ENCODE peak calls at places on chromosomes 11 and 22, in ten cellular contexts. R, N, V, S, K, Z, F, O, B and I are unnamed samples.

GRCh38 chr22:45998638-45999378 is 21.8 kb upstream of the WNT7B start:
- DNase-seq in B (no peak), S (peak), R (no peak), N (no peak), Z (peak), O (no peak), F (no peak), K (no peak), V (peak), I (peak)

GRCh38 chr11:6755303-6755952 is 16.3 kb downstream of the OR2AG2 start:
- DNase-seq in F (peak), N (peak), B (no peak), Z (no peak), S (no peak), O (peak), V (no peak), K (peak), R (no peak), I (peak)

GRCh38 chr11:27011560-27012253 is 17.8 kb downstream of the FIBIN start:
- DNase-seq in B (no peak), K (no peak), V (no peak), Z (no peak), O (no peak), F (no peak), R (no peak), S (no peak), N (no peak), I (no peak)

GRCh38 chr11:11849127-11849746 is 7.5 kb downstream of the USP47 start:
- DNase-seq in S (peak), B (peak), V (no peak), O (peak), F (peak), Z (peak), R (peak), K (peak), N (peak), I (peak)

GRCh38 chr11:68997124-68997994 is 15.7 kb downstream of the MRGPRF start:
- DNase-seq in S (peak), K (no peak), N (no peak), V (no peak), F (no peak), R (peak), O (no peak), B (no peak), Z (peak), I (no peak)

GRCh38 chr11:70672991-70673670 is 274.8 kb downstream of the CTTN start:
- DNase-seq in B (no peak), R (no peak), K (no peak), F (no peak), N (no peak), O (no peak), S (no peak), V (no peak), Z (peak), I (no peak)

GRCh38 chr11:117870176-117870952 is 6.1 kb downstream of the FXYD6 start:
- DNase-seq in K (no peak), O (no peak), S (no peak), R (no peak), Z (no peak), B (no peak), V (no peak), F (no peak), N (no peak), I (no peak)

GRCh38 chr11:7592706-7593105 is 78.9 kb downstream of the PPFIBP2 start:
- DNase-seq in F (no peak), V (no peak), O (peak), Z (peak), S (peak), R (peak), B (peak), K (peak), N (peak), I (peak)

GRCh38 chr11:32164836-32165235 is 74.0 kb downstream of the RCN1 start:
- DNase-seq in Z (no peak), B (no peak), S (no peak), F (no peak), V (no peak), N (no peak), K (no peak), O (no peak), R (no peak), I (no peak)

GRCh38 chr11:45373506-45373905 is 87.4 kb upstream of the SYT13 start:
- DNase-seq in S (no peak), F (no peak), N (no peak), V (no peak), Z (no peak), K (no peak), B (no peak), O (no peak), R (peak), I (no peak)

GRCh38 chr11:19713221-19714092 is 820 bp downstream of the NAV2 start:
- DNase-seq in V (peak), R (no peak), O (no peak), Z (peak), K (no peak), S (no peak), F (no peak), B (peak), N (no peak), I (peak)

GRCh38 chr22:38353142-38353629 is 36.0 kb upstream of the CSNK1E start:
- DNase-seq in S (peak), O (peak), F (peak), N (peak), V (peak), Z (peak), K (peak), R (peak), B (peak), I (peak)

GRCh38 chr22:19431641-19432091 is at the start of gene HIRA:
- DNase-seq in K (peak), Z (peak), F (peak), N (peak), R (peak), B (peak), S (peak), O (peak), V (peak), I (peak)

GRCh38 chr22:19429950-19430889 is 1.3 kb downstream of the HIRA start:
- DNase-seq in V (no peak), B (peak), N (peak), K (peak), S (peak), F (no peak), R (no peak), O (peak), Z (peak), I (no peak)

GRCh38 chr22:19434829-19435580 is 2.7 kb downstream of the MRPL40 start:
- DNase-seq in B (no peak), V (no peak), R (no peak), N (no peak), K (no peak), F (no peak), Z (no peak), O (no peak), S (no peak), I (no peak)

GRCh38 chr22:19432092-19432844 is at the start of gene MRPL40:
- DNase-seq in B (peak), Z (peak), F (peak), O (peak), K (peak), S (peak), V (peak), N (peak), R (peak), I (peak)

DNA sequence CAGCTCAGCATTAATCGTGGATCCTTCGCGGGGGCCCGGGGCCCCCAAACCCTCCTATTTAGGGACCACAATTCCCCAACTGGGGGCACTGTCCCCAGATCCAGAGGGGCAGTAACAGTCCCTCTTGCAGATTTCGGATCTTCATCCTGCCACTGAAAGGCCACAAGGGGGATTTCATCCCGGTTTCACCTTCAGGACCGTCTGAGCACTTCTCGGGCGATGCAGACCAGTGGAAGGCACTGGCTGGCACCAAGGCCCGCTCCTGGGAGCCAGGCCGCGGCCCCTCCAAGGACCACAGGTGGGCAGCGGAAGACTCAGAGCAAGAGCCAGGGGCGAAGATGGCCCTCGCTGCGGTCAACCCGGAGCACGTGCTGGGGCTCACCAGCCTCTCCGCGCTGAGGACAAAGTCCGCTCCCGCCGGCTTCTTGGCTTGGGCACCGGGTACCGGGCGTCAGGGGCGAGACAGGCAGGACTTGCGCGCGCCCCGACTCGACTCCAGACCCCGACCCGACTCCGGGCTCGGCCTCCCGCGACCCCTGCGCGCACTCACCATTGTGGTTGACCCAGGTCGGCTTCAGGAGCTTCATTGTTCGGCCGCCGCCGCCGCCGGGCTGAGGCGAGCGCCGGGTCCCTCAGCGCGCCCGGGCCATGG is 517 bp downstream of the HIRA start:
- DNase-seq in F (no peak), R (peak), Z (peak), V (peak), S (peak), K (peak), N (peak), B (peak), O (peak), I (peak)
- TF ChIP-seq CTCF in F (no peak), R (no peak), Z (no peak), V (no peak), S (no peak), K (no peak), N (peak), B (no peak), O (peak), I (no peak)

GRCh38 chr11:10450451-10451398 is 4.3 kb upstream of the AMPD3 start:
- DNase-seq in N (peak), K (peak), O (peak), R (no peak), Z (peak), F (peak), V (peak), B (peak), S (peak), I (peak)

GRCh38 chr11:10453261-10453660 is 1.8 kb upstream of the AMPD3 start:
- DNase-seq in K (no peak), B (no peak), O (peak), S (no peak), R (no peak), N (no peak), Z (no peak), V (no peak), F (no peak), I (no peak)

GRCh38 chr11:10452211-10452767 is 2.8 kb upstream of the AMPD3 start:
- DNase-seq in R (no peak), V (no peak), F (no peak), K (no peak), S (no peak), O (peak), B (no peak), Z (no peak), N (no peak), I (no peak)

GRCh38 chr11:10454506-10454901 is 560 bp upstream of the AMPD3 start:
- DNase-seq in Z (no peak), S (no peak), R (no peak), V (no peak), O (no peak), B (no peak), K (no peak), N (no peak), F (no peak), I (no peak)

GRCh38 chr11:10451399-10452116 is 3.5 kb upstream of the AMPD3 start:
- DNase-seq in F (no peak), N (no peak), V (no peak), K (no peak), Z (no peak), S (no peak), B (no peak), R (no peak), O (no peak), I (no peak)
- H3K4me3 ChIP-seq in F (peak), N (peak), V (peak), K (peak), Z (peak), S (peak), B (peak), R (peak), O (peak), I (peak)

GRCh38 chr11:9265211-9266131 is at the start of gene DENND5A:
- DNase-seq in S (peak), V (peak), K (peak), F (peak), Z (peak), N (peak), O (peak), B (peak), R (peak), I (peak)
- TF ChIP-seq CTCF in S (no peak), V (no peak), K (no peak), F (no peak), Z (no peak), N (no peak), O (no peak), B (no peak), R (no peak), I (no peak)

DNA sequence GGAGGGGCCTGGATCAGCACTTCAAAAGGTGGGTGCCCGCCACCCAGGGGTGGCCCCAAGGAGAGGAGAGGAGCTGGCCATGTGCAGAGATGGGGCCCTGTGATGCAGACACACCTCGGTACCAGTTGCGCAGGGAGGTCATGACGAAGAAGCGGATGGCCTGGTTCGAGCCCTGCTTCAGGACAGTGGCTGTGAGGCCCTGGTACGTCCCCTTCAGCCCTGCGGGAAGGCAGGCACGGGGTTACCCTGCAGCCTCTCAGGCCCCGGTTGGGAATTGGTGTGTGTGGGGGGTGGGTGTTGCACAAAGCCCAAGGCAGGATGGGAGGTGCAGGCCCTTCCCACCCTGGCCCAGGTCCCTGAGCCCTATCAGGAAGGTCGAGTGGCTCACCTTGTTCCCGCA is 1.8 kb downstream of the SLC25A1 start:
- DNase-seq in K (no peak), Z (no peak), B (no peak), R (no peak), N (no peak), V (no peak), S (no peak), O (no peak), F (no peak), I (no peak)
- H3K4me3 ChIP-seq in K (no peak), Z (peak), B (no peak), R (peak), N (peak), V (no peak), S (peak), O (peak), F (peak), I (no peak)

DNA sequence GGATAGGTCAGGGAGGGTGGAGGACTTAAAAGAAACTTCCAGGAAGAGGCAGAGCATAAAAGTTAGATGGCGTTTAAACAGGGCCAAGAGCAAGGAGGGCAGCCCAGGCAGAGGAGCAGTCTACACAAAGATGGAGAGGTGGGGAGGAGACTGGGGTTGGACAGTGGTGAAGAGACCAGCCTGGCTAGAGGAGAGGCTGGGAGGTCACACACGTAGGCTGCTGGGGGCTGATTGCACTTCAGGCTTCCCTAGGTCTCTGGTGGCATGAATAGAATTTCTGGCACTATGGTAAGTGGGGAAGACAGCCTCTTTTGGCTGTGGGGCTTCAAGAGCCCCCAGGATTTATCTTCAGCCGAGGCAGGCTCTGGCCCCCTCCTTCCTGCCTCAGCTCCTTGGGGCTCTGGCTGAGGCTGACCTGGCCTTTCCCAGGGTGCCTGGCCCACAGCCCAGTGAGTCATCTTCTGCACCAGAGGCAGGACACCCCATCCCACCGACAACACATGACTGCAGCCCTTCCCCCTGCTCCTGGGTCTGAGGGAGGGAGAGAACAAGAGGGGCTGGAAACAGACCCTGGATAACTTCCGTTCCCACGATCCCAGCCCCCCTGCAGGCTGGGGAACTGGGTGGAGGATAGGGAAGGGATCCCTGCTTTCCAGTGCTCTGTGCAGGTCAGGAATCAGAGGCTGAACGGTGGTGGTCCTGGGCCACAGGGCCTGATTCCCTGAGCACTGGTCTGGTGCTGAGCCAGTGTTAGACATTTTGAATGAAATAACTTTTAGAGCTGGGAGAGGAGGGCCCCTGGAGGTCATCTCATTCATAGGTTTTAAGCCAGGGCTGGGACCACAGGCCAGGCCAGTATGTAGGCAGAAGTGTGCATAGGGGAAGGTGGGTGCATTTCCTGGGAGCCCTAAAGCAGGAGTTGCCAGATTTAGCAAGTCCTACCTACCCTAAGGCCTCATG is 26.4 kb downstream of the ARHGEF17 start:
- DNase-seq in N (peak), O (peak), S (peak), V (peak), K (peak), R (peak), B (peak), Z (no peak), F (peak), I (peak)
- TF ChIP-seq CTCF in N (peak), O (no peak), S (no peak), V (no peak), K (no peak), R (peak), B (no peak), Z (no peak), F (no peak), I (no peak)

DNA sequence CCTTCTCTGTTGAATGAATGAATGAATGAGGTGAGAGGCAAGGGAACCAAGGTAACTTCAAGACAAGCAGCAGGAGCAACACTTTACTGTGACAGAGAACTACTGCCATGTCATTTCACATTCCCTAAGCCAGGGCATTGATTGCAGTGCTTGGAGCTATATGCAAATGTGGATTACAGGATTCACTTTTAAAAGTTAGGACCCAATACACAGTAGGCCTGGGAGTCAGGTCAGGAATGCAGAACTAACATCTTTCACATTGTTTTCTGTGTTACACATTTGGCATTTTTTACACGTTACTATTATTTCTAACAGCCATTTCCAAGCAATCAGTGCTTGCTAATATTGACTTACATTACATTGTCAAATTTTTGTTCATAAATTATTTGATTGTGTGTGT is 26.2 kb upstream of the ME3 start:
- DNase-seq in O (no peak), B (no peak), V (no peak), S (no peak), K (no peak), R (no peak), N (peak), F (no peak), Z (no peak), I (no peak)
- H3K4me3 ChIP-seq in O (no peak), B (no peak), V (no peak), S (no peak), K (no peak), R (no peak), N (no peak), F (no peak), Z (no peak), I (no peak)